ENCODE peak calls at places on chromosomes 3 and 15, in eight cellular contexts. P is brain microvascular endothelial cell; S is Daoy; B is activated CD4-positive, CD25-positive, alpha-beta regulatory T cell; H is stimulated activated CD8-positive, alpha-beta memory T cell treated with anti-CD3 and anti-CD28 coated beads, Interleukin-15, amount 100 ng/mL, for 24 hours; U is stimulated activated naive CD4-positive, alpha-beta T cell treated with Interleukin-2 at 50 U/mL for 16 hours; I is H54; N is Calu3. J is an unnamed sample.

GRCh38 chr15:71800835-71801745 is 9.3 kb upstream of the NR2E3 start:
- DNase-seq in I (peak; percentile 48), P (peak; percentile 73), S (peak; percentile 63), U (no peak), B (no peak), H (no peak), N (peak; percentile 78), J (peak; percentile 34)

GRCh38 chr3:181793006-181793405 is 81.3 kb downstream of the SOX2 start:
- DNase-seq in H (no peak), P (no peak), B (no peak), I (no peak), N (no peak), U (no peak), S (no peak), J (no peak)

GRCh38 chr3:136862611-136862951 is 573 bp downstream of the NCK1 start:
- DNase-seq in I (no peak), P (peak; percentile 32), B (peak; percentile 27), U (peak; percentile 44), H (peak; percentile 3), N (peak; percentile 73), S (peak; percentile 66), J (peak; percentile 32)

GRCh38 chr15:67465196-67465952 is 55.6 kb upstream of the C15orf61 start:
- DNase-seq in U (no peak), S (no peak), I (no peak), H (no peak), N (no peak), P (no peak), B (no peak), J (no peak)

GRCh38 chr3:186969607-186970006 is 39.3 kb downstream of the ST6GAL1 start:
- DNase-seq in U (no peak), B (no peak), I (no peak), P (no peak), S (no peak), N (no peak), H (no peak), J (no peak)

GRCh38 chr15:78804391-78804792 is 6.9 kb downstream of the ADAMTS7 start:
- DNase-seq in B (no peak), H (no peak), U (no peak), S (no peak), P (no peak), I (no peak), N (no peak), J (no peak)

GRCh38 chr15:90231028-90232017 is 2.4 kb downstream of the CIB1 start:
- DNase-seq in B (peak; percentile 22), P (no peak), H (peak; percentile 20), S (no peak), N (no peak), I (no peak), U (peak; percentile 74), J (peak; percentile 85)

GRCh38 chr3:73558399-73559075 is 66.2 kb downstream of the PDZRN3 start:
- DNase-seq in N (no peak), B (no peak), I (no peak), S (peak; percentile 5), U (no peak), H (no peak), P (no peak), J (no peak)

GRCh38 chr15:90203473-90203872 is 2.3 kb downstream of the SEMA4B start:
- DNase-seq in N (no peak), P (no peak), U (no peak), I (no peak), B (no peak), H (no peak), S (no peak), J (no peak)

GRCh38 chr3:8560608-8561007 is 59.0 kb downstream of the LMCD1 start:
- DNase-seq in N (no peak), P (peak; percentile 100), S (peak; percentile 67), U (no peak), H (no peak), B (no peak), I (no peak), J (no peak)

GRCh38 chr3:169243122-169243521 is 420.4 kb downstream of the MECOM start:
- DNase-seq in S (no peak), U (no peak), N (no peak), B (no peak), H (no peak), P (peak; percentile 17), I (no peak), J (no peak)

GRCh38 chr3:55264933-55265332 is 222.2 kb downstream of the WNT5A start:
- DNase-seq in H (no peak), N (no peak), B (no peak), P (no peak), I (no peak), U (no peak), S (no peak), J (no peak)

GRCh38 chr15:75947117-75947516 is 43.4 kb downstream of the FBXO22 start:
- DNase-seq in N (no peak), S (peak; percentile 70), P (peak; percentile 56), I (peak; percentile 7), B (no peak), U (no peak), H (no peak), J (no peak)

GRCh38 chr3:47464603-47465002 is 11.1 kb downstream of the SCAP start:
- DNase-seq in B (no peak), H (no peak), S (no peak), U (no peak), P (no peak), N (no peak), I (no peak), J (peak; percentile 91)

GRCh38 chr3:71916747-71917369 is 131.9 kb upstream of the PROK2 start:
- DNase-seq in B (no peak), U (no peak), H (no peak), I (no peak), P (no peak), S (peak; percentile 10), N (no peak), J (no peak)

GRCh38 chr3:169846458-169847193 is 23.1 kb downstream of the LRRC31 start:
- DNase-seq in P (peak; percentile 83), B (no peak), S (peak; percentile 85), I (peak; percentile 67), N (no peak), H (no peak), U (no peak), J (no peak)

GRCh38 chr15:75720787-75721461 is 8.3 kb upstream of the CSPG4 start:
- DNase-seq in S (peak; percentile 87), P (no peak), H (no peak), U (peak; percentile 34), B (no peak), I (peak; percentile 35), N (peak; percentile 93), J (peak; percentile 54)

GRCh38 chr3:78050276-78051080 is 1010.6 kb downstream of the ROBO2 start:
- DNase-seq in H (no peak), S (no peak), N (no peak), P (no peak), U (no peak), B (no peak), I (no peak), J (no peak)

GRCh38 chr3:3685721-3686120 is 113.5 kb upstream of the LRRN1 start:
- DNase-seq in H (no peak), B (no peak), P (no peak), N (no peak), U (no peak), S (no peak), I (no peak), J (no peak)

GRCh38 chr3:128698211-128699011 is 27.6 kb upstream of the RAB7A start:
- DNase-seq in U (no peak), S (peak; percentile 49), H (no peak), P (no peak), N (peak; percentile 75), B (no peak), I (no peak), J (no peak)

GRCh38 chr3:5188419-5189405 is 1.2 kb downstream of the EDEM1 start:
- DNase-seq in B (no peak), P (no peak), U (peak; percentile 61), H (no peak), I (no peak), N (peak; percentile 27), S (peak; percentile 10), J (peak; percentile 64)

J was measured in MV-4-11.